ENCODE peak calls at places on chromosomes 3 and 15, in five cellular contexts. G is BE2C, L is psoas muscle, T is osteocyte, K is GM12891. V is an unnamed sample.

GRCh38 chr3:16079519-16079918 is 95.0 kb upstream of the GALNT15 start:
- DNase-seq in G (no peak), L (no peak), T (no peak), K (no peak), V (no peak)

GRCh38 chr3:7915356-7915755 is 586.3 kb upstream of the LMCD1 start:
- DNase-seq in G (no peak), L (no peak), T (no peak), K (no peak), V (no peak)

GRCh38 chr3:101861212-101861977 is 12.1 kb downstream of the NFKBIZ start:
- DNase-seq in G (no peak), L (no peak), T (no peak), K (no peak), V (no peak)

GRCh38 chr3:194091141-194091540 is 44.8 kb upstream of the HES1 start:
- DNase-seq in G (no peak), L (no peak), T (no peak), K (no peak), V (no peak)

GRCh38 chr3:48966876-48967361 is 23.1 kb upstream of the P4HTM start:
- DNase-seq in G (no peak), L (peak), T (no peak), K (no peak), V (no peak)

GRCh38 chr15:101115318-101115886 is 136.4 kb downstream of the CHSY1 start:
- DNase-seq in G (no peak), L (no peak), T (no peak), K (no peak), V (no peak)

GRCh38 chr3:8095724-8096123 is 405.9 kb upstream of the LMCD1 start:
- DNase-seq in G (peak), L (no peak), T (no peak), K (no peak), V (no peak)

GRCh38 chr3:76063019-76063418 is 277.7 kb upstream of the ZNF717 start:
- DNase-seq in G (no peak), L (no peak), T (no peak), K (no peak), V (no peak)

GRCh38 chr3:153160451-153161137 is 1.4 kb upstream of the RAP2B start:
- DNase-seq in G (peak), L (peak), T (peak), K (peak), V (peak)

GRCh38 chr15:89018235-89018634 is 70.0 kb upstream of the ABHD2 start:
- DNase-seq in G (no peak), L (peak), T (no peak), K (no peak), V (peak)

GRCh38 chr3:64094713-64095079 is 71.4 kb upstream of the PSMD6 start:
- DNase-seq in G (no peak), L (no peak), T (no peak), K (no peak), V (no peak)

GRCh38 chr15:77034620-77035467 is 36.1 kb downstream of the TSPAN3 start:
- DNase-seq in G (peak), L (peak), T (peak), K (peak), V (peak)

GRCh38 chr15:49079340-49080039 is 33.2 kb upstream of the SECISBP2L start:
- DNase-seq in G (no peak), L (no peak), T (no peak), K (no peak), V (no peak)

GRCh38 chr15:88648357-88649214 is 9.8 kb downstream of the ISG20 start:
- DNase-seq in G (no peak), L (no peak), T (peak), K (no peak), V (peak)

GRCh38 chr15:22952826-22953579 is 27.2 kb downstream of the CYFIP1 start:
- DNase-seq in G (no peak), L (no peak), T (no peak), K (no peak), V (no peak)

GRCh38 chr3:114365268-114365667 is 71.4 kb downstream of the TIGIT start:
- DNase-seq in G (no peak), L (no peak), T (no peak), K (no peak), V (no peak)

GRCh38 chr3:17055374-17056276 is 170.9 kb downstream of the PLCL2 start:
- DNase-seq in G (no peak), L (no peak), T (no peak), K (no peak), V (no peak)

GRCh38 chr3:128170866-128171516 is 17.7 kb downstream of the EEFSEC start:
- DNase-seq in G (peak), L (peak), T (no peak), K (no peak), V (no peak)

GRCh38 chr3:38121451-38121831 is 15.5 kb downstream of the ACAA1 start:
- DNase-seq in G (no peak), L (no peak), T (no peak), K (no peak), V (no peak)

GRCh38 chr3:30319713-30320112 is 286.7 kb upstream of the TGFBR2 start:
- DNase-seq in G (peak), L (no peak), T (no peak), K (no peak), V (no peak)

GRCh38 chr3:131796558-131796957 is 238.3 kb downstream of the CPNE4 start:
- DNase-seq in G (peak), L (no peak), T (no peak), K (no peak), V (no peak)

GRCh38 chr3:177430653-177431052 is 233.4 kb upstream of the TBL1XR1 start:
- DNase-seq in G (no peak), L (no peak), T (no peak), K (no peak), V (no peak)

GRCh38 chr15:39579487-39580116 is 1.3 kb upstream of the THBS1 start:
- DNase-seq in G (no peak), L (peak), T (no peak), K (no peak), V (peak)

GRCh38 chr3:69541059-69541471 is 155.2 kb upstream of the FRMD4B start:
- DNase-seq in G (peak), L (no peak), T (no peak), K (no peak), V (no peak)

V was measured in heart left ventricle.